ENCODE peak calls at places on chromosomes 11 and 22, in four cellular contexts. K, Q, V and F are unnamed samples.

GRCh38 chr11:15849265-15849664 is 507.1 kb downstream of the SOX6 start:
- DNase-seq in K (no peak), Q (no peak), V (no peak), F (no peak)

GRCh38 chr22:19799322-19800190 is 39.0 kb downstream of the TBX1 start:
- DNase-seq in K (no peak), Q (no peak), V (no peak), F (no peak)

GRCh38 chr11:65611028-65611757 is 2.8 kb downstream of the MAP3K11 start:
- DNase-seq in K (no peak), Q (no peak), V (no peak), F (no peak)

GRCh38 chr11:72333657-72334056 is 89.7 kb upstream of the PHOX2A start:
- DNase-seq in K (peak; percentile 71), Q (no peak), V (no peak), F (peak; percentile 59)

GRCh38 chr11:73330569-73331093 is 22.6 kb downstream of the ARHGEF17 start:
- DNase-seq in K (peak; percentile 29), Q (peak; percentile 48), V (no peak), F (no peak)

GRCh38 chr11:30424851-30425250 is 101.9 kb downstream of the ARL14EP start:
- DNase-seq in K (no peak), Q (no peak), V (no peak), F (no peak)

GRCh38 chr11:92380882-92381281 is 156.3 kb downstream of the FAT3 start:
- DNase-seq in K (no peak), Q (no peak), V (no peak), F (no peak)

GRCh38 chr22:46991666-46992065 is 229.2 kb downstream of the TBC1D22A start:
- DNase-seq in K (no peak), Q (no peak), V (no peak), F (no peak)

DNA sequence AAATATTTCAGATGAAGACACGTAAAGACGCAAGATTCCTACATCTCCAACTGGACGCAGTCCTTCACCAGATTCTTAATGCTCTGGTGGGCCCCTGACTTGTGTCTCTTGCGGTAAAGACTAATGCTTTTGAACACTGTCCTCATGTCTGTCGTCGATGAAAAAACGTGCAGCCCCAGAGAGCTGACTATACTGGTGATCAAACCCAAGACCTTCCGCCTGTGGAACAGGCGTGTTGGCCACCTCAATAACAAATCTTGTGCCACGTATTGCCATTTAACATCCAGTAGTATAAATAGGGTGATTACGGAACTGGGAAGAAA is 45.5 kb downstream of the OR4D9 start:
- DNase-seq in K (peak; percentile 71), Q (peak; percentile 48), V (no peak), F (no peak)
- TF ChIP-seq SIN3A in K (no peak), Q (no peak), V (no peak), F (no peak)

DNA sequence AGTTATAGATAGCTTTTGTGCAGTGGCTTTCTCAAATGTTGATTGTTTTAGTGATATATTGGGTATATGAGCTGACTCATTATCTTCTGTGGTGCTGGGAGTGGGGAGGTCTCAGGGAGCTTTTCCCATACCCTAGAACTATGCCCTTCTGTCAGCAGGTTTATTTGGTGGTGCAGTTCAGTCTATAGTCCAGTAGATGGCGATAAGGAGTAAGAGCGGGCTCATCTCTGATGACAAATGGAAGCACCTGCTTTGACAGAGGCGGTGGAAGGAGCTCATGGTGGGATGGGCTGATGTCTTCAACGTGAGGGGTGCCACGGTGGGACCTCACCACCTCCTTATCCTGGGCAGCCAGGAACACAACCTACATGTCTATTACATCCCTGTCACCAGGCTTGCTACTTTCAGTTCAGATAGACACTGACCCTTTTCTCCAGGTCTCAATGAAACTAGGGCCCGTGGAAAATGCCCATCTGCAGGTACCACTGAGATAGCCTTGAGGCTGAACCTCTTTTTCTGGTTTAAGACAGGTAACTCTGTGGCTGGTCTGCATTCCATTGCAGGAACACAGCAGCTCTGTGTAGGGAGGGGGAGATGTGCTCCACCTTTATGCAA is 13.0 kb upstream of the OR6A2 start:
- DNase-seq in K (peak; percentile 59), Q (peak; percentile 48), V (peak; percentile 11), F (no peak)
- TF ChIP-seq RFX5 in K (no peak), Q (no peak), V (no peak), F (no peak)

GRCh38 chr11:126997641-126998040 is 2.9 kb downstream of the KIRREL3 start:
- DNase-seq in K (no peak), Q (no peak), V (no peak), F (no peak)

GRCh38 chr11:126999366-126999765 is 1.2 kb downstream of the KIRREL3 start:
- DNase-seq in K (no peak), Q (no peak), V (no peak), F (no peak)

GRCh38 chr11:127002669-127003259 is 2.2 kb upstream of the KIRREL3 start:
- DNase-seq in K (no peak), Q (no peak), V (no peak), F (no peak)

GRCh38 chr11:127000991-127001390 is 421 bp upstream of the KIRREL3 start:
- DNase-seq in K (no peak), Q (no peak), V (no peak), F (no peak)

GRCh38 chr11:127000291-127000968 is at the start of gene KIRREL3:
- DNase-seq in K (no peak), Q (no peak), V (no peak), F (no peak)
- TF ChIP-seq EZH2 in K (no peak), Q (no peak), V (no peak), F (peak; percentile 85)

GRCh38 chr11:22785251-22785650 is 44.4 kb downstream of the SVIP start:
- DNase-seq in K (no peak), Q (no peak), V (no peak), F (no peak)
- TF ChIP-seq SIN3A in K (no peak), Q (no peak), V (no peak), F (no peak)